ENCODE peak calls at places on chromosomes 12 and 14, in seven cellular contexts. One of them, this sample, is unnamed.

GRCh38 chr12:71665109-71665476 is 992 bp downstream of the THAP2 start:
- DNase-seq in Ammon's horn: no peak
- DNase-seq in HAP-1: no peak
- DNase-seq in Calu3: no peak
- DNase-seq in hypothalamus: no peak
- DNase-seq in brain microvascular endothelial cell: no peak
- DNase-seq in substantia nigra: no peak
- DNase-seq in this sample: no peak

GRCh38 chr14:21241218-21241819 is 27.9 kb downstream of the HNRNPC start:
- DNase-seq in Ammon's horn: no peak
- DNase-seq in brain microvascular endothelial cell: no peak
- DNase-seq in Calu3: no peak
- DNase-seq in HAP-1: no peak
- DNase-seq in substantia nigra: no peak
- DNase-seq in hypothalamus: no peak
- DNase-seq in this sample: no peak

GRCh38 chr12:52337054-52337453 is 15.9 kb upstream of the KRT83 start:
- DNase-seq in substantia nigra: no peak
- DNase-seq in HAP-1: no peak
- DNase-seq in Ammon's horn: no peak
- DNase-seq in brain microvascular endothelial cell: no peak
- DNase-seq in hypothalamus: no peak
- DNase-seq in Calu3: no peak
- DNase-seq in this sample: peak

GRCh38 chr14:24093901-24094838 is at the start of gene PCK2:
- DNase-seq in hypothalamus: peak
- DNase-seq in brain microvascular endothelial cell: peak
- DNase-seq in Ammon's horn: peak
- DNase-seq in substantia nigra: peak
- DNase-seq in Calu3: peak
- DNase-seq in HAP-1: peak
- DNase-seq in this sample: peak

GRCh38 chr12:3164454-3165310 is 87.5 kb downstream of the TSPAN9 start:
- DNase-seq in brain microvascular endothelial cell: no peak
- DNase-seq in HAP-1: no peak
- DNase-seq in hypothalamus: no peak
- DNase-seq in Ammon's horn: no peak
- DNase-seq in substantia nigra: no peak
- DNase-seq in Calu3: no peak
- DNase-seq in this sample: no peak

GRCh38 chr12:41709463-41710285 is 435.0 kb downstream of the GXYLT1 start:
- DNase-seq in brain microvascular endothelial cell: no peak
- DNase-seq in Calu3: peak
- DNase-seq in hypothalamus: no peak
- DNase-seq in Ammon's horn: no peak
- DNase-seq in substantia nigra: no peak
- DNase-seq in HAP-1: no peak
- DNase-seq in this sample: peak

GRCh38 chr14:24143511-24143910 is 2.1 kb upstream of the EMC9 start:
- DNase-seq in substantia nigra: no peak
- DNase-seq in brain microvascular endothelial cell: peak
- DNase-seq in hypothalamus: no peak
- DNase-seq in Calu3: no peak
- DNase-seq in HAP-1: no peak
- DNase-seq in Ammon's horn: no peak
- DNase-seq in this sample: no peak

GRCh38 chr12:77725611-77726010 is 105.1 kb upstream of the NAV3 start:
- DNase-seq in Ammon's horn: no peak
- DNase-seq in HAP-1: no peak
- DNase-seq in hypothalamus: no peak
- DNase-seq in Calu3: no peak
- DNase-seq in brain microvascular endothelial cell: peak
- DNase-seq in substantia nigra: no peak
- DNase-seq in this sample: peak

GRCh38 chr12:108302471-108303311 is 36.4 kb downstream of the CMKLR1 start:
- DNase-seq in Ammon's horn: no peak
- DNase-seq in HAP-1: peak
- DNase-seq in brain microvascular endothelial cell: no peak
- DNase-seq in Calu3: peak
- DNase-seq in substantia nigra: no peak
- DNase-seq in hypothalamus: no peak
- DNase-seq in this sample: peak

GRCh38 chr14:105464501-105464900 is 10.1 kb upstream of the CRIP2 start:
- DNase-seq in HAP-1: no peak
- DNase-seq in Calu3: no peak
- DNase-seq in Ammon's horn: no peak
- DNase-seq in substantia nigra: no peak
- DNase-seq in brain microvascular endothelial cell: no peak
- DNase-seq in hypothalamus: no peak
- DNase-seq in this sample: no peak

GRCh38 chr14:99884834-99885648 is 91.8 kb downstream of the EML1 start:
- DNase-seq in hypothalamus: no peak
- DNase-seq in brain microvascular endothelial cell: peak
- DNase-seq in Ammon's horn: peak
- DNase-seq in substantia nigra: no peak
- DNase-seq in Calu3: peak
- DNase-seq in HAP-1: peak
- DNase-seq in this sample: peak

GRCh38 chr12:51923506-51924365 is 16.4 kb downstream of the ACVRL1 start:
- DNase-seq in HAP-1: peak
- DNase-seq in Calu3: peak
- DNase-seq in brain microvascular endothelial cell: no peak
- DNase-seq in substantia nigra: no peak
- DNase-seq in Ammon's horn: peak
- DNase-seq in hypothalamus: no peak
- DNase-seq in this sample: no peak

GRCh38 chr14:36207500-36207899 is 31.0 kb upstream of the PTCSC3 start:
- DNase-seq in Calu3: no peak
- DNase-seq in HAP-1: no peak
- DNase-seq in brain microvascular endothelial cell: no peak
- DNase-seq in hypothalamus: no peak
- DNase-seq in Ammon's horn: no peak
- DNase-seq in substantia nigra: no peak
- DNase-seq in this sample: no peak

GRCh38 chr14:106201376-106201775 is 675.0 kb downstream of the TMEM121 start:
- DNase-seq in Ammon's horn: no peak
- DNase-seq in hypothalamus: no peak
- DNase-seq in HAP-1: no peak
- DNase-seq in substantia nigra: no peak
- DNase-seq in Calu3: no peak
- DNase-seq in brain microvascular endothelial cell: no peak
- DNase-seq in this sample: no peak

GRCh38 chr14:99320105-99320572 is 48.1 kb upstream of the BCL11B start:
- DNase-seq in substantia nigra: no peak
- DNase-seq in brain microvascular endothelial cell: no peak
- DNase-seq in Calu3: peak
- DNase-seq in Ammon's horn: no peak
- DNase-seq in hypothalamus: no peak
- DNase-seq in HAP-1: peak
- DNase-seq in this sample: no peak

GRCh38 chr12:20368653-20369163 is 371 bp downstream of the PDE3A start:
- DNase-seq in Ammon's horn: peak
- DNase-seq in brain microvascular endothelial cell: peak
- DNase-seq in substantia nigra: no peak
- DNase-seq in hypothalamus: peak
- DNase-seq in HAP-1: peak
- DNase-seq in Calu3: peak
- DNase-seq in this sample: peak

GRCh38 chr12:85920324-85920947 is 46.3 kb downstream of the NTS start:
- DNase-seq in Calu3: no peak
- DNase-seq in hypothalamus: no peak
- DNase-seq in Ammon's horn: no peak
- DNase-seq in substantia nigra: no peak
- DNase-seq in HAP-1: no peak
- DNase-seq in brain microvascular endothelial cell: no peak
- DNase-seq in this sample: peak

GRCh38 chr14:52043690-52044089 is 25.2 kb downstream of the NID2 start:
- DNase-seq in brain microvascular endothelial cell: peak
- DNase-seq in hypothalamus: no peak
- DNase-seq in Ammon's horn: no peak
- DNase-seq in substantia nigra: no peak
- DNase-seq in HAP-1: peak
- DNase-seq in Calu3: peak
- DNase-seq in this sample: no peak

GRCh38 chr12:53995311-53996187 is 4.4 kb upstream of the HOXC9 start:
- DNase-seq in HAP-1: peak
- DNase-seq in brain microvascular endothelial cell: no peak
- DNase-seq in hypothalamus: no peak
- DNase-seq in Calu3: peak
- DNase-seq in substantia nigra: no peak
- DNase-seq in Ammon's horn: no peak
- DNase-seq in this sample: no peak

GRCh38 chr12:38930994-38931393 is 25.6 kb upstream of the CPNE8 start:
- DNase-seq in Ammon's horn: no peak
- DNase-seq in hypothalamus: no peak
- DNase-seq in Calu3: no peak
- DNase-seq in brain microvascular endothelial cell: no peak
- DNase-seq in substantia nigra: no peak
- DNase-seq in HAP-1: no peak
- DNase-seq in this sample: no peak

GRCh38 chr12:111766608-111767361 is at the start of gene ALDH2:
- DNase-seq in HAP-1: no peak
- DNase-seq in substantia nigra: peak
- DNase-seq in Ammon's horn: peak
- DNase-seq in Calu3: peak
- DNase-seq in brain microvascular endothelial cell: no peak
- DNase-seq in hypothalamus: peak
- DNase-seq in this sample: peak

GRCh38 chr12:80627773-80628172 is 79.7 kb upstream of the MYF6 start:
- DNase-seq in hypothalamus: no peak
- DNase-seq in brain microvascular endothelial cell: peak
- DNase-seq in substantia nigra: no peak
- DNase-seq in Ammon's horn: no peak
- DNase-seq in Calu3: no peak
- DNase-seq in HAP-1: no peak
- DNase-seq in this sample: peak

GRCh38 chr14:32203928-32204357 is 874 bp upstream of the RNU6-8 start:
- DNase-seq in brain microvascular endothelial cell: peak
- DNase-seq in Ammon's horn: no peak
- DNase-seq in substantia nigra: no peak
- DNase-seq in hypothalamus: no peak
- DNase-seq in HAP-1: no peak
- DNase-seq in Calu3: peak
- DNase-seq in this sample: no peak

GRCh38 chr14:50362791-50363733 is 33.6 kb downstream of the CDKL1 start:
- DNase-seq in substantia nigra: no peak
- DNase-seq in hypothalamus: no peak
- DNase-seq in HAP-1: no peak
- DNase-seq in Ammon's horn: no peak
- DNase-seq in Calu3: no peak
- DNase-seq in brain microvascular endothelial cell: no peak
- DNase-seq in this sample: no peak

GRCh38 chr14:84409435-84409834 is 1120.5 kb upstream of the FLRT2 start:
- DNase-seq in brain microvascular endothelial cell: peak
- DNase-seq in HAP-1: no peak
- DNase-seq in Ammon's horn: no peak
- DNase-seq in Calu3: no peak
- DNase-seq in substantia nigra: no peak
- DNase-seq in hypothalamus: no peak
- DNase-seq in this sample: peak

GRCh38 chr12:85457026-85457425 is 177.0 kb downstream of the ALX1 start:
- DNase-seq in HAP-1: no peak
- DNase-seq in Ammon's horn: no peak
- DNase-seq in hypothalamus: no peak
- DNase-seq in substantia nigra: no peak
- DNase-seq in Calu3: no peak
- DNase-seq in brain microvascular endothelial cell: no peak
- DNase-seq in this sample: no peak

GRCh38 chr12:109910969-109911348 is 10.9 kb downstream of the TCHP start:
- DNase-seq in hypothalamus: no peak
- DNase-seq in brain microvascular endothelial cell: peak
- DNase-seq in HAP-1: peak
- DNase-seq in Ammon's horn: no peak
- DNase-seq in substantia nigra: no peak
- DNase-seq in Calu3: peak
- DNase-seq in this sample: peak

GRCh38 chr12:124655317-124656213 is 88.2 kb upstream of the NCOR2 start:
- DNase-seq in brain microvascular endothelial cell: peak
- DNase-seq in Calu3: no peak
- DNase-seq in hypothalamus: peak
- DNase-seq in HAP-1: peak
- DNase-seq in Ammon's horn: peak
- DNase-seq in substantia nigra: peak
- DNase-seq in this sample: peak

GRCh38 chr12:88909510-88909909 is 329.2 kb upstream of the KITLG start:
- DNase-seq in substantia nigra: no peak
- DNase-seq in HAP-1: no peak
- DNase-seq in hypothalamus: no peak
- DNase-seq in brain microvascular endothelial cell: no peak
- DNase-seq in Ammon's horn: no peak
- DNase-seq in Calu3: no peak
- DNase-seq in this sample: no peak

GRCh38 chr12:109598428-109598854 is 24.8 kb downstream of the MVK start:
- DNase-seq in HAP-1: no peak
- DNase-seq in brain microvascular endothelial cell: no peak
- DNase-seq in hypothalamus: no peak
- DNase-seq in Ammon's horn: no peak
- DNase-seq in Calu3: no peak
- DNase-seq in substantia nigra: no peak
- DNase-seq in this sample: no peak

GRCh38 chr14:37994846-37995372 is 212.8 kb upstream of the SSTR1 start:
- DNase-seq in hypothalamus: no peak
- DNase-seq in substantia nigra: no peak
- DNase-seq in HAP-1: no peak
- DNase-seq in brain microvascular endothelial cell: no peak
- DNase-seq in Calu3: no peak
- DNase-seq in Ammon's horn: no peak
- DNase-seq in this sample: no peak

GRCh38 chr12:84791444-84791843 is 121.2 kb downstream of the SLC6A15 start:
- DNase-seq in brain microvascular endothelial cell: no peak
- DNase-seq in Ammon's horn: no peak
- DNase-seq in HAP-1: no peak
- DNase-seq in Calu3: no peak
- DNase-seq in substantia nigra: no peak
- DNase-seq in hypothalamus: no peak
- DNase-seq in this sample: no peak

GRCh38 chr12:93128332-93128707 is 199.2 kb upstream of the EEA1 start:
- DNase-seq in HAP-1: no peak
- DNase-seq in substantia nigra: no peak
- DNase-seq in Ammon's horn: no peak
- DNase-seq in brain microvascular endothelial cell: no peak
- DNase-seq in Calu3: no peak
- DNase-seq in hypothalamus: no peak
- DNase-seq in this sample: no peak

This sample was measured in astrocyte.